ENCODE peak calls at places on chromosome 9, in nine cellular contexts. One of them, this sample, is unnamed.
A peak's percentile ranks its signal among the peaks of the same experiment; 100 is the strongest.

GRCh38 chr9:96603305-96604004 is 16.2 kb downstream of the CDC14B start:
- DNase-seq in neural progenitor cell: no peak
- DNase-seq in Caco-2: no peak
- DNase-seq in GM23338: no peak
- DNase-seq in adrenal gland: no peak
- DNase-seq in GM20000: no peak
- DNase-seq in endothelial cell: no peak
- DNase-seq in fibroblast of pulmonary artery: no peak
- DNase-seq in fibroblast of mammary gland: peak; percentile 84
- DNase-seq in this sample: no peak

GRCh38 chr9:87665516-87665915 is 60.4 kb upstream of the CTSL start:
- DNase-seq in adrenal gland: no peak
- DNase-seq in GM23338: no peak
- DNase-seq in GM20000: no peak
- DNase-seq in fibroblast of pulmonary artery: no peak
- DNase-seq in neural progenitor cell: no peak
- DNase-seq in Caco-2: no peak
- DNase-seq in endothelial cell: no peak
- DNase-seq in fibroblast of mammary gland: no peak
- DNase-seq in this sample: no peak

GRCh38 chr9:104863180-104863883 is 64.6 kb downstream of the ABCA1 start:
- DNase-seq in neural progenitor cell: peak; percentile 88
- DNase-seq in Caco-2: peak; percentile 62
- DNase-seq in adrenal gland: peak; percentile 63
- DNase-seq in GM20000: peak; percentile 83
- DNase-seq in endothelial cell: peak; percentile 45
- DNase-seq in fibroblast of mammary gland: peak; percentile 94
- DNase-seq in fibroblast of pulmonary artery: peak; percentile 88
- DNase-seq in GM23338: peak; percentile 91
- DNase-seq in this sample: no peak

GRCh38 chr9:85731128-85731630 is 10.6 kb downstream of the AGTPBP1 start:
- DNase-seq in GM23338: no peak
- DNase-seq in neural progenitor cell: no peak
- DNase-seq in Caco-2: no peak
- DNase-seq in GM20000: no peak
- DNase-seq in adrenal gland: no peak
- DNase-seq in fibroblast of pulmonary artery: no peak
- DNase-seq in endothelial cell: no peak
- DNase-seq in fibroblast of mammary gland: no peak
- DNase-seq in this sample: no peak

GRCh38 chr9:88661759-88662158 is 126.8 kb downstream of the NXNL2 start:
- DNase-seq in adrenal gland: no peak
- DNase-seq in fibroblast of mammary gland: peak; percentile 47
- DNase-seq in endothelial cell: no peak
- DNase-seq in fibroblast of pulmonary artery: peak; percentile 49
- DNase-seq in neural progenitor cell: no peak
- DNase-seq in Caco-2: no peak
- DNase-seq in GM20000: no peak
- DNase-seq in GM23338: no peak
- DNase-seq in this sample: no peak

GRCh38 chr9:94156549-94157407 is 72.5 kb downstream of the PTPDC1 start:
- DNase-seq in fibroblast of pulmonary artery: peak; percentile 95
- DNase-seq in endothelial cell: no peak
- DNase-seq in neural progenitor cell: no peak
- DNase-seq in GM20000: no peak
- DNase-seq in fibroblast of mammary gland: peak; percentile 81
- DNase-seq in adrenal gland: peak; percentile 81
- DNase-seq in GM23338: no peak
- DNase-seq in Caco-2: no peak
- DNase-seq in this sample: peak; percentile 59

GRCh38 chr9:34541540-34541939 is 18.8 kb upstream of the ENHO start:
- DNase-seq in GM20000: no peak
- DNase-seq in adrenal gland: no peak
- DNase-seq in GM23338: no peak
- DNase-seq in Caco-2: no peak
- DNase-seq in fibroblast of mammary gland: no peak
- DNase-seq in fibroblast of pulmonary artery: no peak
- DNase-seq in endothelial cell: no peak
- DNase-seq in neural progenitor cell: no peak
- DNase-seq in this sample: no peak

GRCh38 chr9:36755019-36755418 is 182.3 kb downstream of the MELK start:
- DNase-seq in endothelial cell: no peak
- DNase-seq in fibroblast of mammary gland: no peak
- DNase-seq in Caco-2: no peak
- DNase-seq in fibroblast of pulmonary artery: no peak
- DNase-seq in GM20000: no peak
- DNase-seq in neural progenitor cell: no peak
- DNase-seq in GM23338: no peak
- DNase-seq in adrenal gland: no peak
- DNase-seq in this sample: no peak

GRCh38 chr9:104429147-104429546 is 74.9 kb upstream of the OR13F1 start:
- DNase-seq in Caco-2: no peak
- DNase-seq in fibroblast of mammary gland: no peak
- DNase-seq in GM20000: no peak
- DNase-seq in adrenal gland: no peak
- DNase-seq in fibroblast of pulmonary artery: no peak
- DNase-seq in neural progenitor cell: no peak
- DNase-seq in endothelial cell: no peak
- DNase-seq in GM23338: no peak
- DNase-seq in this sample: no peak

GRCh38 chr9:76987594-76988200 is 31.8 kb upstream of the FOXB2 start:
- DNase-seq in GM20000: peak; percentile 43
- DNase-seq in adrenal gland: peak; percentile 49
- DNase-seq in GM23338: peak; percentile 88
- DNase-seq in Caco-2: peak; percentile 25
- DNase-seq in endothelial cell: peak; percentile 49
- DNase-seq in neural progenitor cell: peak; percentile 74
- DNase-seq in fibroblast of pulmonary artery: peak; percentile 68
- DNase-seq in fibroblast of mammary gland: peak; percentile 71
- DNase-seq in this sample: no peak
- TF ChIP-seq CTCF in GM20000: peak; percentile 25
- TF ChIP-seq CTCF in adrenal gland: peak; percentile 51
- TF ChIP-seq CTCF in GM23338: peak; percentile 91
- TF ChIP-seq CTCF in Caco-2: no peak
- TF ChIP-seq CTCF in endothelial cell: peak; percentile 61
- TF ChIP-seq CTCF in neural progenitor cell: peak; percentile 72
- TF ChIP-seq CTCF in fibroblast of pulmonary artery: peak; percentile 67
- TF ChIP-seq CTCF in fibroblast of mammary gland: peak; percentile 78
- TF ChIP-seq CTCF in this sample: peak; percentile 3

GRCh38 chr9:121325387-121325786 is 44.7 kb downstream of the STOM start:
- DNase-seq in fibroblast of pulmonary artery: no peak
- DNase-seq in GM23338: no peak
- DNase-seq in GM20000: no peak
- DNase-seq in adrenal gland: no peak
- DNase-seq in endothelial cell: no peak
- DNase-seq in fibroblast of mammary gland: no peak
- DNase-seq in Caco-2: no peak
- DNase-seq in neural progenitor cell: no peak
- DNase-seq in this sample: no peak
- TF ChIP-seq CTCF in fibroblast of pulmonary artery: no peak
- TF ChIP-seq CTCF in GM23338: no peak
- TF ChIP-seq CTCF in GM20000: no peak
- TF ChIP-seq CTCF in adrenal gland: no peak
- TF ChIP-seq CTCF in endothelial cell: no peak
- TF ChIP-seq CTCF in fibroblast of mammary gland: no peak
- TF ChIP-seq CTCF in Caco-2: no peak
- TF ChIP-seq CTCF in neural progenitor cell: no peak
- TF ChIP-seq CTCF in this sample: no peak

GRCh38 chr9:133914483-133915342 is 77.4 kb downstream of the VAV2 start:
- DNase-seq in GM20000: no peak
- DNase-seq in Caco-2: no peak
- DNase-seq in fibroblast of mammary gland: no peak
- DNase-seq in neural progenitor cell: peak; percentile 58
- DNase-seq in fibroblast of pulmonary artery: no peak
- DNase-seq in GM23338: peak; percentile 57
- DNase-seq in endothelial cell: no peak
- DNase-seq in adrenal gland: no peak
- DNase-seq in this sample: no peak
- TF ChIP-seq CTCF in GM20000: no peak
- TF ChIP-seq CTCF in Caco-2: no peak
- TF ChIP-seq CTCF in fibroblast of mammary gland: no peak
- TF ChIP-seq CTCF in neural progenitor cell: no peak
- TF ChIP-seq CTCF in fibroblast of pulmonary artery: no peak
- TF ChIP-seq CTCF in GM23338: no peak
- TF ChIP-seq CTCF in endothelial cell: no peak
- TF ChIP-seq CTCF in adrenal gland: no peak
- TF ChIP-seq CTCF in this sample: no peak

GRCh38 chr9:114124666-114125580 is 25.8 kb upstream of the KIF12 start:
- DNase-seq in endothelial cell: no peak
- DNase-seq in Caco-2: peak; percentile 12
- DNase-seq in GM20000: no peak
- DNase-seq in GM23338: no peak
- DNase-seq in neural progenitor cell: no peak
- DNase-seq in fibroblast of pulmonary artery: no peak
- DNase-seq in adrenal gland: no peak
- DNase-seq in fibroblast of mammary gland: no peak
- DNase-seq in this sample: no peak

GRCh38 chr9:114122152-114122615 is 23.1 kb upstream of the KIF12 start:
- DNase-seq in fibroblast of mammary gland: no peak
- DNase-seq in adrenal gland: no peak
- DNase-seq in endothelial cell: no peak
- DNase-seq in GM20000: no peak
- DNase-seq in fibroblast of pulmonary artery: no peak
- DNase-seq in Caco-2: no peak
- DNase-seq in GM23338: no peak
- DNase-seq in neural progenitor cell: no peak
- DNase-seq in this sample: no peak

GRCh38 chr9:114122628-114123027 is 23.5 kb upstream of the KIF12 start:
- DNase-seq in Caco-2: no peak
- DNase-seq in fibroblast of pulmonary artery: no peak
- DNase-seq in endothelial cell: no peak
- DNase-seq in neural progenitor cell: no peak
- DNase-seq in fibroblast of mammary gland: no peak
- DNase-seq in GM20000: no peak
- DNase-seq in GM23338: no peak
- DNase-seq in adrenal gland: no peak
- DNase-seq in this sample: no peak

GRCh38 chr9:114124138-114124537 is 25.0 kb upstream of the KIF12 start:
- DNase-seq in fibroblast of mammary gland: no peak
- DNase-seq in Caco-2: peak; percentile 5
- DNase-seq in endothelial cell: no peak
- DNase-seq in GM20000: no peak
- DNase-seq in adrenal gland: no peak
- DNase-seq in GM23338: no peak
- DNase-seq in fibroblast of pulmonary artery: no peak
- DNase-seq in neural progenitor cell: no peak
- DNase-seq in this sample: no peak

DNA sequence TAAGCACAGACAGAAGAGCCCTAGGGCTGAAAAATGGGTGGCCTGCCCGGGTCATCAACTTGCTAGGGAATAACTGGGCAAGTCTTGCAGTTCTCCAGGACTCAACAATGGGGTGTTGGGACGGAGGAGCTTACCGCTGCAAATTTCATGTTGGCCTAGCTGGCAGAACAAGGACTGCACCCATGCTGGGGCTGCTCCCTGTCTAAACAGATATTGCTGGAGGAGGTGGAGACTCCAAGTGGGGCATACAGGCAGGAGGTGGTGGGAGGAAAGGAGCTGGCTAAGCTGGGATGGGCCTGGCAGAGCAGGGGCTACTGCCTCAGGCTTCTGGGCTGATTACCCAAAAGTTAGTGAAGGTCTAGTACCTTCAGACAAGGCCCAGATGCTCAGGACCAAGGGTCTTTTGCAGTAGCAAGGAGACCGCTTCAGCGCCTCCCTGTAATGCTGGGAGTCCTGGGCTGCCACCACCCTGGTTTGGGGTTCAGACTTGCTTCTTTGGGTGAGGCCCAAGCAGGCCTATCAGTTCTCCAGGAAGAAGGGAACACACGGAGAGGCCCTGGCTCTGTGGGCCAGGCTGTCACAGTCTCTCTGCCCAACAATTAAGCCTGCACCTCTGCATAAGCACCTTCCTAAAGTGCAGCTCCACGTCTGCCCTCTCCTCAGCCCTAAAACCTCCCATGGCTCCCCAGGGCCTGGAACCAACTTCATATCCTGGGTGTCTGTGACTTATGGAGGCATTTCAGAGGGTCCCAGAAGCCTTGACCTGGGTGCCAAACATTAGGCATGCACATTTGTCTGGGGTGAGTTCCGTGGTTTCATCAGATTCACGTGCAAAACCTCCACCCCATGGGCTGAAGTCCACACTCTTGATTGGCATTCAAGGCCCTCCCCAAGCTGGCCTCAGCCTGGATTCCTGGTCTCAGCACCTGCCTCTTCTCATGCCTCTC is 24.2 kb upstream of the KIF12 start:
- DNase-seq in fibroblast of mammary gland: no peak
- DNase-seq in fibroblast of pulmonary artery: no peak
- DNase-seq in neural progenitor cell: no peak
- DNase-seq in GM20000: no peak
- DNase-seq in adrenal gland: no peak
- DNase-seq in Caco-2: peak; percentile 30
- DNase-seq in endothelial cell: no peak
- DNase-seq in GM23338: no peak
- DNase-seq in this sample: no peak
- TF ChIP-seq CTCF in fibroblast of mammary gland: no peak
- TF ChIP-seq CTCF in fibroblast of pulmonary artery: no peak
- TF ChIP-seq CTCF in neural progenitor cell: no peak
- TF ChIP-seq CTCF in GM20000: no peak
- TF ChIP-seq CTCF in adrenal gland: no peak
- TF ChIP-seq CTCF in Caco-2: no peak
- TF ChIP-seq CTCF in endothelial cell: no peak
- TF ChIP-seq CTCF in GM23338: no peak
- TF ChIP-seq CTCF in this sample: no peak

DNA sequence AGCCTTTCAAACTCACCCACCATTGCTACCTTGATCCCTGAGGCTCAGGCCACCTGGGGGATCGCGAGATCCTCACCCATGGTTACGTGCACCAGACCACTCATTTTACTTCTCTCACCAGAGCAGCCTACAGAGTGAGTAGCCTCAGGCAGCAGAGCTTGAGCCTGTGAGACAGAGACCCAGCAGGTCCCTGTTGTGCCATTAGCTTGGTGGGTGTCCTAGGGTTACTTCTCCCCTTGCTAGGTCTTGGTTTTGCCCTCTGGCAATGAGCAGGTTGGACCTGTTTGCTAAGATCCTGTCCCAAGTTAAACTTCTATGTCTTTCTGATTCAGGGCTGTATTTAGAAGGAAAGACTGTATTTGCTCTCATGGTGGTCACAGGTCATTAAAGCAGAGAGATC is 21.8 kb downstream of the WHRN start:
- DNase-seq in Caco-2: peak; percentile 55
- DNase-seq in GM20000: no peak
- DNase-seq in endothelial cell: no peak
- DNase-seq in fibroblast of mammary gland: no peak
- DNase-seq in GM23338: no peak
- DNase-seq in fibroblast of pulmonary artery: no peak
- DNase-seq in adrenal gland: no peak
- DNase-seq in neural progenitor cell: no peak
- DNase-seq in this sample: no peak
- TF ChIP-seq CTCF in Caco-2: no peak
- TF ChIP-seq CTCF in GM20000: no peak
- TF ChIP-seq CTCF in endothelial cell: no peak
- TF ChIP-seq CTCF in fibroblast of mammary gland: no peak
- TF ChIP-seq CTCF in GM23338: no peak
- TF ChIP-seq CTCF in fibroblast of pulmonary artery: no peak
- TF ChIP-seq CTCF in adrenal gland: no peak
- TF ChIP-seq CTCF in neural progenitor cell: no peak
- TF ChIP-seq CTCF in this sample: no peak

This sample was measured in mesothelial cell of epicardium.